ENCODE peak calls at places on chromosome 20, in four cellular contexts. One of them, this sample, is unnamed.

GRCh38 chr20:10474606-10475184 is 39.6 kb downstream of the SLX4IP start:
- DNase-seq in lung: no peak
- DNase-seq in GM13977: no peak
- DNase-seq in omental fat pad: no peak
- DNase-seq in this sample: no peak

GRCh38 chr20:59042151-59042795 is at the start of gene PRELID3B:
- DNase-seq in lung: peak; percentile 39
- DNase-seq in omental fat pad: no peak
- DNase-seq in GM13977: peak; percentile 40
- DNase-seq in this sample: peak; percentile 55

GRCh38 chr20:48015136-48015925 is 230.1 kb upstream of the SULF2 start:
- DNase-seq in GM13977: no peak
- DNase-seq in lung: no peak
- DNase-seq in omental fat pad: no peak
- DNase-seq in this sample: no peak

GRCh38 chr20:58306421-58307261 is 2.9 kb upstream of the RAB22A start:
- DNase-seq in GM13977: peak; percentile 46
- DNase-seq in omental fat pad: no peak
- DNase-seq in lung: peak; percentile 62
- DNase-seq in this sample: peak; percentile 46

GRCh38 chr20:23009636-23010035 is 25.5 kb upstream of the SSTR4 start:
- DNase-seq in lung: no peak
- DNase-seq in omental fat pad: no peak
- DNase-seq in GM13977: no peak
- DNase-seq in this sample: no peak

GRCh38 chr20:50142812-50143211 is 10.7 kb downstream of the PEDS1 start:
- DNase-seq in omental fat pad: no peak
- DNase-seq in lung: no peak
- DNase-seq in GM13977: no peak
- DNase-seq in this sample: no peak

GRCh38 chr20:58102744-58103516 is 125.5 kb downstream of the ANKRD60 start:
- DNase-seq in omental fat pad: no peak
- DNase-seq in lung: peak; percentile 18
- DNase-seq in GM13977: no peak
- DNase-seq in this sample: no peak

GRCh38 chr20:3248167-3248992 is 9.4 kb upstream of the SLC4A11 start:
- DNase-seq in GM13977: no peak
- DNase-seq in omental fat pad: no peak
- DNase-seq in lung: no peak
- DNase-seq in this sample: peak; percentile 64

GRCh38 chr20:1336699-1337387 is 7.9 kb upstream of the SDCBP2 start:
- DNase-seq in GM13977: no peak
- DNase-seq in omental fat pad: no peak
- DNase-seq in lung: peak; percentile 78
- DNase-seq in this sample: no peak

GRCh38 chr20:13546497-13547131 is 92.1 kb downstream of the TASP1 start:
- DNase-seq in lung: peak; percentile 71
- DNase-seq in omental fat pad: peak; percentile 95
- DNase-seq in GM13977: peak; percentile 28
- DNase-seq in this sample: peak; percentile 27

GRCh38 chr20:39785252-39785917 is 823.2 kb downstream of the DHX35 start:
- DNase-seq in GM13977: no peak
- DNase-seq in lung: no peak
- DNase-seq in omental fat pad: no peak
- DNase-seq in this sample: no peak

GRCh38 chr20:42018979-42019378 is 400.8 kb upstream of the CHD6 start:
- DNase-seq in GM13977: no peak
- DNase-seq in lung: no peak
- DNase-seq in omental fat pad: no peak
- DNase-seq in this sample: no peak

GRCh38 chr20:64037498-64038213 is 1.7 kb downstream of the C20orf204 start:
- DNase-seq in lung: no peak
- DNase-seq in omental fat pad: no peak
- DNase-seq in GM13977: peak; percentile 82
- DNase-seq in this sample: peak; percentile 84

GRCh38 chr20:51633430-51633829 is 90.9 kb upstream of the NFATC2 start:
- DNase-seq in lung: no peak
- DNase-seq in omental fat pad: no peak
- DNase-seq in GM13977: no peak
- DNase-seq in this sample: no peak

GRCh38 chr20:1291191-1291741 is 25.2 kb downstream of the SNPH start:
- DNase-seq in GM13977: no peak
- DNase-seq in lung: no peak
- DNase-seq in omental fat pad: no peak
- DNase-seq in this sample: no peak

GRCh38 chr20:44448753-44449546 is 26.7 kb upstream of the TTPAL start:
- DNase-seq in lung: no peak
- DNase-seq in omental fat pad: no peak
- DNase-seq in GM13977: peak; percentile 30
- DNase-seq in this sample: peak; percentile 52
- TF ChIP-seq CTCF in lung: no peak
- TF ChIP-seq CTCF in omental fat pad: no peak
- TF ChIP-seq CTCF in GM13977: peak; percentile 42
- TF ChIP-seq CTCF in this sample: no peak

GRCh38 chr20:61639200-61639599 is 387.1 kb downstream of the CDH4 start:
- DNase-seq in lung: no peak
- DNase-seq in omental fat pad: no peak
- DNase-seq in GM13977: no peak
- DNase-seq in this sample: no peak
- TF ChIP-seq CTCF in lung: no peak
- TF ChIP-seq CTCF in omental fat pad: no peak
- TF ChIP-seq CTCF in GM13977: no peak
- TF ChIP-seq CTCF in this sample: no peak

GRCh38 chr20:21125849-21126840 is at the start of gene KIZ:
- DNase-seq in lung: peak; percentile 97
- DNase-seq in GM13977: peak; percentile 97
- DNase-seq in omental fat pad: peak; percentile 92
- DNase-seq in this sample: peak; percentile 98
- TF ChIP-seq CTCF in lung: peak; percentile 24
- TF ChIP-seq CTCF in GM13977: peak; percentile 26
- TF ChIP-seq CTCF in omental fat pad: no peak
- TF ChIP-seq CTCF in this sample: peak; percentile 26

DNA sequence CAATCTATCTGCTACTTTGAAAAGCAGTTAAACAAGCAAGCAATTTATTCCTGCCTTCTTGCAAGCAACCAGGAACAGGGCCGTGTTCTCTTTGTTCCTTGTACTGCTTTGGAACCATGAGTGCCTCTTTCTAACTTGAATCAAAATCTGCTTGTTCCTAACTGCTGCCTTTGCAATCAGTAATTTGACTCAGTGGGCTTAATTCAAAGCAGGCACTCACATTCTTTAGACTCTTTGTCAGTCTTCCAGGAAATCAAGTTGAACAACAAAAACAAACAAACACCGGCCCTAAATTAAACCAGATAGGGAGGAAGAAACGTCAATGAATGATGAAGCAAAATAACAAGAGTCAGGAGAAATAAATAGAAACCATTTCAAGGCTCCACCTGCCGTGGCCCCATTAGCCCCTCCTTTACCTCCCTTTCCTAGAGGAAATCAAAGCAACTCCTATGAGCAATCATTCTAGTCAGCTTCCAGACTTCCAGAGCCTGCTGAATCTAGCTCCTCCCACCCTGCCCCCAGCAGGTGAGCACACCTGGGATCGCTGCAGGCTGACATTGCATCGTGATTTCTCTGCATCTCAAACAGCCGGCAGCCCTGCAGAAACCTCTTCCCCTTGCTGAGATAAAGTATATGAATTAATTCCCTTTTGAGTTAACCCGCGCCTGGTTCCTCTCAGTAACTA is 582.2 kb upstream of the FLRT3 start:
- DNase-seq in GM13977: no peak
- DNase-seq in omental fat pad: no peak
- DNase-seq in lung: peak; percentile 42
- DNase-seq in this sample: no peak
- TF ChIP-seq CTCF in GM13977: no peak
- TF ChIP-seq CTCF in omental fat pad: no peak
- TF ChIP-seq CTCF in lung: no peak
- TF ChIP-seq CTCF in this sample: no peak

GRCh38 chr20:34829191-34829590 is 3.7 kb upstream of the NCOA6 start:
- DNase-seq in omental fat pad: no peak
- DNase-seq in GM13977: no peak
- DNase-seq in lung: no peak
- DNase-seq in this sample: no peak

GRCh38 chr20:34834459-34834893 is 9.0 kb upstream of the NCOA6 start:
- DNase-seq in omental fat pad: no peak
- DNase-seq in lung: no peak
- DNase-seq in GM13977: peak; percentile 66
- DNase-seq in this sample: peak; percentile 51
- TF ChIP-seq CTCF in omental fat pad: no peak
- TF ChIP-seq CTCF in lung: peak; percentile 12
- TF ChIP-seq CTCF in GM13977: peak; percentile 31
- TF ChIP-seq CTCF in this sample: peak; percentile 29

GRCh38 chr20:33666293-33667244 is at the start of gene ACTL10:
- DNase-seq in lung: peak; percentile 98
- DNase-seq in omental fat pad: peak; percentile 97
- DNase-seq in GM13977: peak; percentile 97
- DNase-seq in this sample: peak; percentile 95

GRCh38 chr20:33668087-33668790 is 1.5 kb downstream of the ACTL10 start:
- DNase-seq in GM13977: peak; percentile 92
- DNase-seq in lung: peak; percentile 71
- DNase-seq in omental fat pad: no peak
- DNase-seq in this sample: peak; percentile 87

GRCh38 chr20:33669224-33669623 is 2.5 kb downstream of the ACTL10 start:
- DNase-seq in omental fat pad: no peak
- DNase-seq in GM13977: no peak
- DNase-seq in lung: no peak
- DNase-seq in this sample: no peak

GRCh38 chr20:33668791-33669155 is 2.0 kb downstream of the ACTL10 start:
- DNase-seq in lung: no peak
- DNase-seq in GM13977: no peak
- DNase-seq in omental fat pad: no peak
- DNase-seq in this sample: no peak

GRCh38 chr20:33667245-33668086 is 723 bp downstream of the ACTL10 start:
- DNase-seq in omental fat pad: no peak
- DNase-seq in lung: no peak
- DNase-seq in GM13977: no peak
- DNase-seq in this sample: peak; percentile 56
- TF ChIP-seq CTCF in omental fat pad: peak; percentile 90
- TF ChIP-seq CTCF in lung: no peak
- TF ChIP-seq CTCF in GM13977: peak; percentile 21
- TF ChIP-seq CTCF in this sample: peak; percentile 13

GRCh38 chr20:37871751-37872150 is 31.2 kb upstream of the VSTM2L start:
- DNase-seq in omental fat pad: no peak
- DNase-seq in GM13977: no peak
- DNase-seq in lung: no peak
- DNase-seq in this sample: no peak
- TF ChIP-seq CTCF in omental fat pad: no peak
- TF ChIP-seq CTCF in GM13977: no peak
- TF ChIP-seq CTCF in lung: no peak
- TF ChIP-seq CTCF in this sample: no peak

This sample was measured in GM13976.